ENCODE peak calls at places on chromosomes 11 and 22, in eight cellular contexts. One of them, this sample, is unnamed.

GRCh38 chr11:1224109-1224485 is 1.2 kb downstream of the MUC5B start:
- DNase-seq in fibroblast of pulmonary artery: no peak
- DNase-seq in sigmoid colon: peak
- DNase-seq in dorsolateral prefrontal cortex: no peak
- DNase-seq in AG10803: no peak
- DNase-seq in Caco-2: peak
- DNase-seq in body of pancreas: peak
- DNase-seq in left ventricle myocardium inferior: no peak
- DNase-seq in this sample: peak

GRCh38 chr11:12838463-12839120 is 164.4 kb downstream of the TEAD1 start:
- DNase-seq in fibroblast of pulmonary artery: peak
- DNase-seq in dorsolateral prefrontal cortex: no peak
- DNase-seq in Caco-2: no peak
- DNase-seq in AG10803: peak
- DNase-seq in left ventricle myocardium inferior: no peak
- DNase-seq in body of pancreas: no peak
- DNase-seq in sigmoid colon: no peak
- DNase-seq in this sample: no peak

GRCh38 chr22:46929046-46929688 is 166.7 kb downstream of the TBC1D22A start:
- DNase-seq in body of pancreas: no peak
- DNase-seq in dorsolateral prefrontal cortex: no peak
- DNase-seq in sigmoid colon: no peak
- DNase-seq in Caco-2: no peak
- DNase-seq in AG10803: no peak
- DNase-seq in fibroblast of pulmonary artery: no peak
- DNase-seq in left ventricle myocardium inferior: no peak
- DNase-seq in this sample: no peak

GRCh38 chr11:72100462-72100861 is 2.6 kb downstream of the LAMTOR1 start:
- DNase-seq in dorsolateral prefrontal cortex: no peak
- DNase-seq in Caco-2: no peak
- DNase-seq in left ventricle myocardium inferior: no peak
- DNase-seq in sigmoid colon: no peak
- DNase-seq in fibroblast of pulmonary artery: no peak
- DNase-seq in AG10803: no peak
- DNase-seq in body of pancreas: no peak
- DNase-seq in this sample: no peak

GRCh38 chr11:113904379-113905101 is at the start of gene HTR3B:
- DNase-seq in dorsolateral prefrontal cortex: no peak
- DNase-seq in body of pancreas: no peak
- DNase-seq in Caco-2: no peak
- DNase-seq in fibroblast of pulmonary artery: no peak
- DNase-seq in AG10803: no peak
- DNase-seq in left ventricle myocardium inferior: no peak
- DNase-seq in sigmoid colon: no peak
- DNase-seq in this sample: no peak

GRCh38 chr11:9639985-9640384 is 23.9 kb upstream of the SWAP70 start:
- DNase-seq in Caco-2: no peak
- DNase-seq in sigmoid colon: no peak
- DNase-seq in dorsolateral prefrontal cortex: no peak
- DNase-seq in left ventricle myocardium inferior: no peak
- DNase-seq in body of pancreas: no peak
- DNase-seq in AG10803: no peak
- DNase-seq in fibroblast of pulmonary artery: no peak
- DNase-seq in this sample: no peak

GRCh38 chr11:65865550-65866172 is 5.4 kb downstream of the MUS81 start:
- DNase-seq in Caco-2: no peak
- DNase-seq in sigmoid colon: no peak
- DNase-seq in left ventricle myocardium inferior: peak
- DNase-seq in body of pancreas: no peak
- DNase-seq in fibroblast of pulmonary artery: no peak
- DNase-seq in dorsolateral prefrontal cortex: no peak
- DNase-seq in AG10803: no peak
- DNase-seq in this sample: no peak

GRCh38 chr11:64266339-64266738 is 15.0 kb downstream of the PLCB3 start:
- DNase-seq in fibroblast of pulmonary artery: peak
- DNase-seq in Caco-2: no peak
- DNase-seq in dorsolateral prefrontal cortex: no peak
- DNase-seq in body of pancreas: no peak
- DNase-seq in left ventricle myocardium inferior: no peak
- DNase-seq in AG10803: no peak
- DNase-seq in sigmoid colon: no peak
- DNase-seq in this sample: peak

GRCh38 chr22:50267591-50268390 is 2.4 kb downstream of the MAPK11 start:
- DNase-seq in sigmoid colon: peak
- DNase-seq in dorsolateral prefrontal cortex: no peak
- DNase-seq in fibroblast of pulmonary artery: peak
- DNase-seq in AG10803: peak
- DNase-seq in body of pancreas: peak
- DNase-seq in Caco-2: peak
- DNase-seq in left ventricle myocardium inferior: peak
- DNase-seq in this sample: no peak

GRCh38 chr11:23540101-23540561 is 679.9 kb upstream of the CCDC179 start:
- DNase-seq in fibroblast of pulmonary artery: peak
- DNase-seq in sigmoid colon: peak
- DNase-seq in Caco-2: peak
- DNase-seq in body of pancreas: peak
- DNase-seq in dorsolateral prefrontal cortex: no peak
- DNase-seq in left ventricle myocardium inferior: no peak
- DNase-seq in AG10803: peak
- DNase-seq in this sample: no peak

GRCh38 chr11:65718531-65718930 is 2.1 kb downstream of the RNASEH2C start:
- DNase-seq in left ventricle myocardium inferior: no peak
- DNase-seq in Caco-2: no peak
- DNase-seq in dorsolateral prefrontal cortex: no peak
- DNase-seq in body of pancreas: no peak
- DNase-seq in sigmoid colon: no peak
- DNase-seq in AG10803: no peak
- DNase-seq in fibroblast of pulmonary artery: no peak
- DNase-seq in this sample: no peak

GRCh38 chr11:133934599-133935550 is 21.9 kb downstream of the IGSF9B start:
- DNase-seq in fibroblast of pulmonary artery: peak
- DNase-seq in body of pancreas: no peak
- DNase-seq in dorsolateral prefrontal cortex: peak
- DNase-seq in left ventricle myocardium inferior: peak
- DNase-seq in sigmoid colon: no peak
- DNase-seq in AG10803: peak
- DNase-seq in Caco-2: no peak
- DNase-seq in this sample: peak

GRCh38 chr22:30315962-30316576 is 10.7 kb downstream of the TBC1D10A start:
- DNase-seq in sigmoid colon: no peak
- DNase-seq in fibroblast of pulmonary artery: no peak
- DNase-seq in body of pancreas: no peak
- DNase-seq in AG10803: no peak
- DNase-seq in Caco-2: no peak
- DNase-seq in dorsolateral prefrontal cortex: no peak
- DNase-seq in left ventricle myocardium inferior: no peak
- DNase-seq in this sample: no peak

GRCh38 chr22:45602004-45602733 is 69.5 kb upstream of the ATXN10 start:
- DNase-seq in dorsolateral prefrontal cortex: no peak
- DNase-seq in sigmoid colon: peak
- DNase-seq in left ventricle myocardium inferior: no peak
- DNase-seq in AG10803: no peak
- DNase-seq in body of pancreas: no peak
- DNase-seq in fibroblast of pulmonary artery: no peak
- DNase-seq in Caco-2: no peak
- DNase-seq in this sample: peak

GRCh38 chr22:19088866-19089595 is 33.2 kb downstream of the DGCR2 start:
- DNase-seq in Caco-2: no peak
- DNase-seq in sigmoid colon: peak
- DNase-seq in left ventricle myocardium inferior: no peak
- DNase-seq in fibroblast of pulmonary artery: no peak
- DNase-seq in body of pancreas: no peak
- DNase-seq in AG10803: no peak
- DNase-seq in dorsolateral prefrontal cortex: no peak
- DNase-seq in this sample: no peak

GRCh38 chr11:106872246-106872645 is 146.0 kb downstream of the GUCY1A2 start:
- DNase-seq in left ventricle myocardium inferior: no peak
- DNase-seq in Caco-2: no peak
- DNase-seq in fibroblast of pulmonary artery: no peak
- DNase-seq in AG10803: no peak
- DNase-seq in body of pancreas: no peak
- DNase-seq in dorsolateral prefrontal cortex: no peak
- DNase-seq in sigmoid colon: no peak
- DNase-seq in this sample: no peak

GRCh38 chr11:68020575-68020974 is 9.9 kb upstream of the NDUFS8 start:
- DNase-seq in fibroblast of pulmonary artery: peak
- DNase-seq in sigmoid colon: no peak
- DNase-seq in body of pancreas: no peak
- DNase-seq in dorsolateral prefrontal cortex: no peak
- DNase-seq in AG10803: no peak
- DNase-seq in Caco-2: no peak
- DNase-seq in left ventricle myocardium inferior: no peak
- DNase-seq in this sample: no peak

GRCh38 chr11:60363542-60364525 is 14.5 kb upstream of the MS4A7 start:
- DNase-seq in dorsolateral prefrontal cortex: no peak
- DNase-seq in fibroblast of pulmonary artery: peak
- DNase-seq in AG10803: peak
- DNase-seq in body of pancreas: peak
- DNase-seq in sigmoid colon: no peak
- DNase-seq in Caco-2: peak
- DNase-seq in left ventricle myocardium inferior: no peak
- DNase-seq in this sample: no peak

GRCh38 chr11:5279678-5280077 is 9.9 kb upstream of the HBE1 start:
- DNase-seq in left ventricle myocardium inferior: no peak
- DNase-seq in body of pancreas: no peak
- DNase-seq in Caco-2: no peak
- DNase-seq in dorsolateral prefrontal cortex: no peak
- DNase-seq in sigmoid colon: no peak
- DNase-seq in AG10803: peak
- DNase-seq in fibroblast of pulmonary artery: no peak
- DNase-seq in this sample: no peak

GRCh38 chr22:49564054-49564453 is 263.6 kb downstream of the BRD1 start:
- DNase-seq in left ventricle myocardium inferior: no peak
- DNase-seq in body of pancreas: no peak
- DNase-seq in AG10803: no peak
- DNase-seq in dorsolateral prefrontal cortex: no peak
- DNase-seq in sigmoid colon: peak
- DNase-seq in fibroblast of pulmonary artery: no peak
- DNase-seq in Caco-2: peak
- DNase-seq in this sample: no peak

GRCh38 chr22:43042101-43042780 is 27.3 kb upstream of the PACSIN2 start:
- DNase-seq in fibroblast of pulmonary artery: no peak
- DNase-seq in body of pancreas: peak
- DNase-seq in Caco-2: no peak
- DNase-seq in left ventricle myocardium inferior: no peak
- DNase-seq in AG10803: peak
- DNase-seq in sigmoid colon: no peak
- DNase-seq in dorsolateral prefrontal cortex: no peak
- DNase-seq in this sample: no peak

GRCh38 chr11:57197762-57198161 is 16.0 kb downstream of the LRRC55 start:
- DNase-seq in Caco-2: no peak
- DNase-seq in left ventricle myocardium inferior: no peak
- DNase-seq in sigmoid colon: no peak
- DNase-seq in dorsolateral prefrontal cortex: no peak
- DNase-seq in fibroblast of pulmonary artery: no peak
- DNase-seq in body of pancreas: no peak
- DNase-seq in AG10803: no peak
- DNase-seq in this sample: no peak

GRCh38 chr22:34946339-34946985 is 119.5 kb upstream of the ISX start:
- DNase-seq in dorsolateral prefrontal cortex: no peak
- DNase-seq in sigmoid colon: no peak
- DNase-seq in body of pancreas: no peak
- DNase-seq in Caco-2: no peak
- DNase-seq in AG10803: peak
- DNase-seq in fibroblast of pulmonary artery: no peak
- DNase-seq in left ventricle myocardium inferior: no peak
- DNase-seq in this sample: no peak

DNA sequence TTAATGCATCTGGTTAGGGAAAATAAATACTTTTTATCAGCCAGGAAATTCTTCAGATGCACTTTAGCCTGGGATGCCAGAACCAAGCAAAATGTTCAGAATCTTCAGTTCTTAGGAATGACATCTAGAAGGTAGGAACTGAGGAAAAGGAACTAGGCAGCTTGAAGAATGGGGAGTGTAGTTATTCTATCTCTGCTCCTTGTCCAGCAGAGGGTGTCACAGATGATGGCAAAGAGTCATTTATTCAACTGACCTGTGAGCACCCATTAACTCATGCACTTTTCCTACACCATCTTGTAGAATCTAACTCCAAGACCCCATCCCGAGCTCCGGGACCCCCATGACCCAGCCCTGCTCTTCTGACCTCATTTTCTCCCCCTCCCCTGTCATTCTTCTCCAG is 122.1 kb upstream of the ISX start:
- DNase-seq in left ventricle myocardium inferior: no peak
- DNase-seq in AG10803: no peak
- DNase-seq in sigmoid colon: no peak
- DNase-seq in dorsolateral prefrontal cortex: no peak
- DNase-seq in Caco-2: no peak
- DNase-seq in fibroblast of pulmonary artery: no peak
- DNase-seq in body of pancreas: no peak
- DNase-seq in this sample: no peak
- TF ChIP-seq CTCF in left ventricle myocardium inferior: no peak
- TF ChIP-seq CTCF in AG10803: no peak
- TF ChIP-seq CTCF in sigmoid colon: no peak
- TF ChIP-seq CTCF in dorsolateral prefrontal cortex: no peak
- TF ChIP-seq CTCF in Caco-2: peak
- TF ChIP-seq CTCF in fibroblast of pulmonary artery: no peak
- TF ChIP-seq CTCF in body of pancreas: no peak
- TF ChIP-seq CTCF in this sample: no peak

GRCh38 chr11:109946322-109946846 is 146.8 kb upstream of the ZC3H12C start:
- DNase-seq in dorsolateral prefrontal cortex: peak
- DNase-seq in sigmoid colon: peak
- DNase-seq in body of pancreas: peak
- DNase-seq in fibroblast of pulmonary artery: peak
- DNase-seq in Caco-2: peak
- DNase-seq in left ventricle myocardium inferior: peak
- DNase-seq in AG10803: peak
- DNase-seq in this sample: peak
- H3K4me3 ChIP-seq in dorsolateral prefrontal cortex: peak
- H3K4me3 ChIP-seq in sigmoid colon: peak
- H3K4me3 ChIP-seq in body of pancreas: no peak
- H3K4me3 ChIP-seq in fibroblast of pulmonary artery: peak
- H3K4me3 ChIP-seq in Caco-2: peak
- H3K4me3 ChIP-seq in left ventricle myocardium inferior: peak
- H3K4me3 ChIP-seq in AG10803: peak
- H3K4me3 ChIP-seq in this sample: no peak

GRCh38 chr11:127445476-127445875 is 444.9 kb upstream of the KIRREL3 start:
- DNase-seq in AG10803: no peak
- DNase-seq in left ventricle myocardium inferior: peak
- DNase-seq in dorsolateral prefrontal cortex: no peak
- DNase-seq in sigmoid colon: no peak
- DNase-seq in body of pancreas: no peak
- DNase-seq in fibroblast of pulmonary artery: no peak
- DNase-seq in Caco-2: no peak
- DNase-seq in this sample: no peak
- TF ChIP-seq CTCF in AG10803: no peak
- TF ChIP-seq CTCF in left ventricle myocardium inferior: no peak
- TF ChIP-seq CTCF in dorsolateral prefrontal cortex: no peak
- TF ChIP-seq CTCF in sigmoid colon: no peak
- TF ChIP-seq CTCF in body of pancreas: no peak
- TF ChIP-seq CTCF in fibroblast of pulmonary artery: no peak
- TF ChIP-seq CTCF in Caco-2: no peak
- TF ChIP-seq CTCF in this sample: no peak

DNA sequence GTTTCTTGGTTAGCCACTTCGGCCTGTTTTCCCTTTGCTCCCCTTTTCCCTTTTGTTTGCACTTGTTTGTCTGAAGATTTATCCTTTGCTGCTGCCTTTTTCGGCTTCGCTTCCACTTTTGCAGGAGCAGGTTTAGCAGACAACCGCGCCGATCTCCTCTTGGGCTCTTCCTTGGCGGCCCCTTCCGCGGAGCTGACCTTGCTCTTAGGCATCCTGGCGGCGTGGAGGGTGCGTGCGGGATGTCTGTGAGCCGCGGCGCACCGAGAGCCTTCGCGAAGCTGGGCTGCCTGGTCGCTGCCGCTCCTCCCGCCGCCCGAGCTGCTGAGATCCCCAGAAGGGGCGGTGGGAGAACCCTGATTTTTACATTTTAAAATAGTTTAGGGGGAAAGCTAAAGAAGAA is 105.3 kb upstream of the RRM1 start:
- DNase-seq in body of pancreas: peak
- DNase-seq in sigmoid colon: peak
- DNase-seq in AG10803: no peak
- DNase-seq in dorsolateral prefrontal cortex: no peak
- DNase-seq in Caco-2: no peak
- DNase-seq in fibroblast of pulmonary artery: no peak
- DNase-seq in left ventricle myocardium inferior: no peak
- DNase-seq in this sample: no peak
- H3K4me3 ChIP-seq in body of pancreas: no peak
- H3K4me3 ChIP-seq in sigmoid colon: peak
- H3K4me3 ChIP-seq in AG10803: no peak
- H3K4me3 ChIP-seq in dorsolateral prefrontal cortex: peak
- H3K4me3 ChIP-seq in Caco-2: no peak
- H3K4me3 ChIP-seq in fibroblast of pulmonary artery: no peak
- H3K4me3 ChIP-seq in left ventricle myocardium inferior: no peak
- H3K4me3 ChIP-seq in this sample: no peak